ENCODE peak calls at places on chromosomes 6 and 20, in eight cellular contexts. N is neural crest cell, L is endodermal cell, B is endothelial cell, Q is IMR-90, O is astrocyte, M is upper lobe of right lung, E is lower leg skin. S is an unnamed sample.

GRCh38 chr6:56517155-56517745 is 125.4 kb downstream of the DST start:
- DNase-seq in N (no peak), L (no peak), B (no peak), Q (peak), O (no peak), M (no peak), E (no peak), S (no peak)

GRCh38 chr20:20364747-20365558 is 3.0 kb upstream of the INSM1 start:
- DNase-seq in N (no peak), L (peak), B (no peak), Q (no peak), O (no peak), M (no peak), E (no peak), S (peak)

GRCh38 chr6:29746050-29746449 is 22.8 kb downstream of the HLA-F start:
- DNase-seq in N (no peak), L (no peak), B (no peak), Q (no peak), O (no peak), M (no peak), E (peak), S (no peak)

GRCh38 chr6:2542858-2543218 is 207.9 kb downstream of the MYLK4 start:
- DNase-seq in N (no peak), L (no peak), B (no peak), Q (peak), O (peak), M (no peak), E (no peak), S (no peak)

GRCh38 chr20:17549131-17549530 is 18.0 kb upstream of the BFSP1 start:
- DNase-seq in N (no peak), L (no peak), B (no peak), Q (no peak), O (no peak), M (no peak), E (no peak), S (no peak)

GRCh38 chr20:38658879-38659612 is 57.4 kb downstream of the ARHGAP40 start:
- DNase-seq in N (peak), L (peak), B (peak), Q (no peak), O (no peak), M (no peak), E (no peak), S (peak)

GRCh38 chr20:51579137-51579536 is 36.6 kb upstream of the NFATC2 start:
- DNase-seq in N (no peak), L (no peak), B (no peak), Q (peak), O (peak), M (no peak), E (no peak), S (no peak)

GRCh38 chr6:159100789-159101182 is 56.0 kb upstream of the TAGAP start:
- DNase-seq in N (no peak), L (peak), B (no peak), Q (no peak), O (no peak), M (no peak), E (peak), S (no peak)

GRCh38 chr6:45608252-45608911 is 230.6 kb upstream of the SUPT3H start:
- DNase-seq in N (no peak), L (no peak), B (no peak), Q (peak), O (peak), M (no peak), E (no peak), S (no peak)

GRCh38 chr20:51570755-51571469 is 28.4 kb upstream of the NFATC2 start:
- DNase-seq in N (no peak), L (no peak), B (no peak), Q (peak), O (no peak), M (no peak), E (peak), S (no peak)

GRCh38 chr6:34234667-34235604 is 1.7 kb upstream of the HMGA1 start:
- DNase-seq in N (peak), L (peak), B (peak), Q (no peak), O (no peak), M (peak), E (peak), S (peak)

GRCh38 chr20:34390769-34391447 is 27.8 kb downstream of the ITCH start:
- DNase-seq in N (no peak), L (no peak), B (no peak), Q (peak), O (peak), M (peak), E (no peak), S (no peak)

GRCh38 chr6:14542670-14543366 is 425.2 kb downstream of the CD83 start:
- DNase-seq in N (no peak), L (no peak), B (no peak), Q (peak), O (peak), M (no peak), E (no peak), S (no peak)

GRCh38 chr6:149766156-149766768 is 16.7 kb downstream of the PCMT1 start:
- DNase-seq in N (no peak), L (no peak), B (no peak), Q (peak), O (peak), M (no peak), E (no peak), S (no peak)

GRCh38 chr6:151038616-151039015 is 173.1 kb downstream of the MTHFD1L start:
- DNase-seq in N (no peak), L (no peak), B (no peak), Q (no peak), O (no peak), M (no peak), E (peak), S (no peak)

GRCh38 chr6:4057036-4057435 is 21.9 kb downstream of the FAM217A start:
- DNase-seq in N (no peak), L (no peak), B (no peak), Q (no peak), O (no peak), M (no peak), E (no peak), S (no peak)

GRCh38 chr6:4059115-4059777 is 19.7 kb downstream of the FAM217A start:
- DNase-seq in N (no peak), L (peak), B (no peak), Q (peak), O (peak), M (no peak), E (no peak), S (no peak)

GRCh38 chr6:4055420-4056041 is 23.4 kb downstream of the FAM217A start:
- DNase-seq in N (no peak), L (no peak), B (no peak), Q (peak), O (peak), M (no peak), E (no peak), S (no peak)
- TF ChIP-seq CTCF in N (peak), L (peak), B (no peak), Q (peak), O (peak), M (peak), E (no peak), S (no peak)

GRCh38 chr6:36098920-36099647 is 31.2 kb upstream of the MAPK13 start:
- DNase-seq in N (no peak), L (peak), B (no peak), Q (peak), O (no peak), M (no peak), E (no peak), S (no peak)
- TF ChIP-seq CTCF in N (no peak), L (peak), B (no peak), Q (no peak), O (no peak), M (no peak), E (no peak), S (no peak)

DNA sequence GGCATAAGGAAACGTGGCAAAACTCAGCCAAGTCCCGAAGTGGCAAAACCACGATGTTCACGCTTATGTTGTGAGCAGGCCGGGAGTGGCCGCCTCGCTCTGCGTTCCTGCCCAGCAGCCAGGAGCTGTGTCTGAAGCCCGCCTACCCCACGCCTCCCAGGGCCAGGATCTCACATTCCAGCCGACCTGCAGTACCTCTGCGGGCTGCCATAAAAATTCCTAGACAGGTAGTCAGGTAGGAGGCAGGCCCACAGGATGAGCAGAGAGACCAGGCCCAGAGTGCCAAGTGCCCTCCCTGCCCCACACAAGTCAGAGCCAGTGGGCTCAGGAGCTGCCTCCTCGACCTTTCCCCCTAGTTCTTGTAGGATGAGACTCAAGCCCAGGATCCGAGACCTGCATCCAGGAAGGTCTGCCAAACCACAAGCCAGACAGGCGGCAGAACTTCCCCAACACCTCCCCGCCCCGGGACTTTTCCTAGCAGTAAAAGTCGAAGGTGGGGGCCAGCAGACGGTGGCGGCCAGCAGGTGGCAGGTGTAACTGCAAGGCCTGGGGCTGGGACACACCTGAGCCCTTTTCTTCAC is 16.7 kb downstream of the PMEPA1 start:
- DNase-seq in N (no peak), L (peak), B (no peak), Q (no peak), O (peak), M (peak), E (no peak), S (no peak)
- TF ChIP-seq CTCF in N (no peak), L (peak), B (no peak), Q (no peak), O (no peak), M (peak), E (no peak), S (no peak)

DNA sequence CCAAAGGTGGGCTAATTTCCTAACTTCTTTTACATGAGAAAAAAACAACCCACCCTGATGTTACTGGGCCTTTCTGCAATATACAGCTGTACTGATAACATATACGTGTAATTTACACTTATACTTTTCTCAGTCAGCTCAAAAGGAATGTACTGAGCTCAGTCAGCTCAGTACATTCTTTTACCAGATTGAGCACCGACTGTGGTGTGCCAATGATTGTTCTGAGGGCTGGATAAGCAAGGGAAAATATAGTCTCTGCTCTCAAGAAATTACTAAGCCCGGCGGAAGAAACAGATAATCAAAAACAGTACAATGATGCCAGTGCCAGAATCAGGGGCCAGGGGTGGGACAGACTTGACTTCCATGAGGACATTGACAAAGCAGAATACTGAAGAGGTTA is 10.0 kb upstream of the BLOC1S5 start:
- DNase-seq in N (no peak), L (no peak), B (no peak), Q (peak), O (no peak), M (no peak), E (no peak), S (no peak)
- TF ChIP-seq CTCF in N (no peak), L (no peak), B (no peak), Q (no peak), O (no peak), M (no peak), E (no peak), S (no peak)

DNA sequence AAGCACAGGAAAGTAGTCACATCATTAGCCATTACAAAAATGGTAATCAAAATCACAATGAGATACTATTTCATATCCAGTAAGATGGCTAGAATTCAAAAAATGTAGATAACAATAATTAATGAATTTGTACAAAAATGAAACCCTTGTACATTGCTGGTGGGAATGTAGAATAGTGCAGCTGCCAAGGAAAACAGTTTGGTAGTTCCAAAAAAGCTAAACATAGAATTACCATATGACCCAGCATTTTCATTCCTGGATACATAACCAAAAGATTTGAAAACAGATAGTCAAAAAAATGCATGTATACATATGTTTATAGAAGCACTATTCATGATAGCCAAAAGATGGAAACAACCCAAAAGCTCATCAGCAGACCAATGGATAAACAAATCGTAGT is 251.1 kb upstream of the RAB32 start:
- DNase-seq in N (no peak), L (no peak), B (no peak), Q (no peak), O (peak), M (no peak), E (no peak), S (no peak)
- TF ChIP-seq CTCF in N (no peak), L (no peak), B (no peak), Q (no peak), O (no peak), M (no peak), E (no peak), S (no peak)

S was measured in nephron progenitor cell.